ENCODE peak calls at places on chromosomes 1 and 21, in nine cellular contexts. H is neuronal stem cell, S is mucosa of descending colon, X is IMR-90, K is endodermal cell, Y is neural progenitor cell, I is head of caudate nucleus, U is posterior cingulate gyrus, E is T-helper 1 cell. F is an unnamed sample.

GRCh38 chr1:230103341-230104173 is 36.5 kb downstream of the GALNT2 start:
- DNase-seq in H (no peak), S (no peak), X (peak), K (no peak), Y (no peak), I (no peak), U (no peak), E (no peak), F (no peak)

GRCh38 chr21:29737188-29737587 is 202.6 kb downstream of the GRIK1 start:
- DNase-seq in H (no peak), S (no peak), X (no peak), K (no peak), Y (no peak), I (peak), U (no peak), E (no peak), F (no peak)

GRCh38 chr1:25169168-25169567 is 63.1 kb downstream of the SYF2 start:
- DNase-seq in H (no peak), S (no peak), X (no peak), K (no peak), Y (no peak), I (no peak), U (no peak), E (no peak), F (no peak)

GRCh38 chr1:219587817-219588561 is 24.9 kb downstream of the ZC3H11B start:
- DNase-seq in H (no peak), S (no peak), X (peak), K (no peak), Y (no peak), I (no peak), U (no peak), E (no peak), F (no peak)

GRCh38 chr21:37074195-37074510 is 1.1 kb downstream of the TTC3 start:
- DNase-seq in H (no peak), S (no peak), X (no peak), K (peak), Y (peak), I (no peak), U (no peak), E (no peak), F (no peak)

GRCh38 chr1:172601046-172601630 is 57.8 kb upstream of the FASLG start:
- DNase-seq in H (no peak), S (no peak), X (no peak), K (no peak), Y (no peak), I (no peak), U (no peak), E (no peak), F (no peak)

GRCh38 chr1:212432163-212432705 is 486 bp upstream of the NENF start:
- DNase-seq in H (no peak), S (peak), X (no peak), K (no peak), Y (no peak), I (no peak), U (no peak), E (no peak), F (no peak)

GRCh38 chr1:219523411-219523810 is 89.5 kb downstream of the ZC3H11B start:
- DNase-seq in H (no peak), S (no peak), X (no peak), K (no peak), Y (no peak), I (no peak), U (no peak), E (no peak), F (no peak)

GRCh38 chr1:147853391-147853790 is 49.2 kb upstream of the GJA8 start:
- DNase-seq in H (no peak), S (no peak), X (peak), K (no peak), Y (no peak), I (no peak), U (no peak), E (no peak), F (no peak)

GRCh38 chr1:156461781-156462647 is 38.6 kb downstream of the MEF2D start:
- DNase-seq in H (no peak), S (peak), X (no peak), K (no peak), Y (no peak), I (no peak), U (no peak), E (no peak), F (no peak)

GRCh38 chr1:77319036-77319705 is 37.4 kb downstream of the AK5 start:
- DNase-seq in H (no peak), S (no peak), X (peak), K (no peak), Y (no peak), I (no peak), U (no peak), E (no peak), F (no peak)

GRCh38 chr21:41328660-41329300 is 12.2 kb downstream of the FAM3B start:
- DNase-seq in H (no peak), S (no peak), X (peak), K (no peak), Y (no peak), I (no peak), U (no peak), E (no peak), F (no peak)

GRCh38 chr1:18936814-18937481 is 19.5 kb downstream of the IFFO2 start:
- DNase-seq in H (no peak), S (no peak), X (no peak), K (no peak), Y (no peak), I (no peak), U (no peak), E (no peak), F (no peak)

GRCh38 chr21:20822559-20823133 is 175.6 kb upstream of the NCAM2 start:
- DNase-seq in H (peak), S (no peak), X (no peak), K (no peak), Y (peak), I (no peak), U (no peak), E (no peak), F (no peak)